ENCODE peak calls at places on chromosome 15, in ten cellular contexts. R is fibroblast of pulmonary artery; N is NCI-H187; X is choroid plexus epithelial cell; Y is A172; O is ELF-1; D is stimulated activated CD4-positive, alpha-beta T cell treated with anti-CD3 and anti-CD28 coated beads, Interleukin-1b, Interleukin-23, amount 100 ng/mL, for 48 hours; M is NCI-H1105; F is skeletal muscle cell; L is Right ventricle myocardium superior. I is an unnamed sample.

GRCh38 chr15:67244966-67245478 is 9.4 kb downstream of the AAGAB start:
- DNase-seq in R (peak; percentile 76), N (no peak), X (peak; percentile 68), Y (no peak), O (no peak), D (no peak), M (no peak), F (no peak), L (no peak), I (no peak)

GRCh38 chr15:31037731-31038477 is 46.5 kb upstream of the MTMR10 start:
- DNase-seq in R (no peak), N (no peak), X (no peak), Y (no peak), O (no peak), D (no peak), M (no peak), F (no peak), L (no peak), I (no peak)

GRCh38 chr15:62706361-62706760 is 336.2 kb upstream of the TPM1 start:
- DNase-seq in R (peak; percentile 3), N (no peak), X (peak; percentile 3), Y (no peak), O (no peak), D (no peak), M (no peak), F (no peak), L (no peak), I (no peak)

GRCh38 chr15:66611257-66612053 is 45.7 kb upstream of the LCTL start:
- DNase-seq in R (no peak), N (no peak), X (no peak), Y (no peak), O (no peak), D (no peak), M (no peak), F (no peak), L (no peak), I (no peak)

GRCh38 chr15:66497502-66498455 is at the start of gene SNAPC5:
- DNase-seq in R (peak; percentile 94), N (peak; percentile 67), X (peak; percentile 97), Y (peak; percentile 80), O (peak; percentile 99), D (peak; percentile 97), M (peak; percentile 97), F (peak; percentile 79), L (peak; percentile 99), I (peak; percentile 97)

GRCh38 chr15:55859681-55860080 is 116.7 kb upstream of the PRTG start:
- DNase-seq in R (no peak), N (no peak), X (peak; percentile 18), Y (no peak), O (no peak), D (no peak), M (no peak), F (no peak), L (no peak), I (no peak)

GRCh38 chr15:82021021-82021420 is 24.8 kb downstream of the MEX3B start:
- DNase-seq in R (no peak), N (no peak), X (no peak), Y (no peak), O (no peak), D (no peak), M (no peak), F (no peak), L (no peak), I (no peak)

GRCh38 chr15:58458076-58458475 is 26.3 kb downstream of the LIPC start:
- DNase-seq in R (peak; percentile 54), N (no peak), X (no peak), Y (no peak), O (no peak), D (no peak), M (no peak), F (no peak), L (no peak), I (peak; percentile 15)

GRCh38 chr15:71118881-71119632 is 3.8 kb downstream of the THSD4 start:
- DNase-seq in R (no peak), N (no peak), X (no peak), Y (no peak), O (no peak), D (no peak), M (no peak), F (no peak), L (no peak), I (no peak)

GRCh38 chr15:100878601-100879000 is 1.0 kb upstream of the ALDH1A3 start:
- DNase-seq in R (no peak), N (no peak), X (no peak), Y (no peak), O (no peak), D (no peak), M (no peak), F (no peak), L (no peak), I (no peak)

GRCh38 chr15:89768071-89768500 is 8.0 kb upstream of the MESP2 start:
- DNase-seq in R (peak; percentile 69), N (no peak), X (peak; percentile 68), Y (no peak), O (no peak), D (no peak), M (no peak), F (no peak), L (peak; percentile 58), I (no peak)

GRCh38 chr15:77440378-77440999 is 19.8 kb downstream of the HMG20A start:
- DNase-seq in R (peak; percentile 68), N (no peak), X (peak; percentile 77), Y (peak; percentile 55), O (no peak), D (no peak), M (no peak), F (no peak), L (no peak), I (peak; percentile 59)

GRCh38 chr15:65377105-65377975 is 462 bp downstream of the IGDCC3 start:
- DNase-seq in R (no peak), N (no peak), X (peak; percentile 24), Y (peak; percentile 5), O (peak; percentile 63), D (no peak), M (peak; percentile 11), F (no peak), L (no peak), I (no peak)

GRCh38 chr15:99440551-99441426 is 125.0 kb upstream of the MEF2A start:
- DNase-seq in R (no peak), N (no peak), X (no peak), Y (no peak), O (peak; percentile 0), D (no peak), M (peak; percentile 14), F (no peak), L (peak; percentile 34), I (no peak)

GRCh38 chr15:48063411-48063985 is 57.3 kb upstream of the SLC24A5 start:
- DNase-seq in R (no peak), N (no peak), X (no peak), Y (no peak), O (no peak), D (no peak), M (no peak), F (no peak), L (no peak), I (no peak)

GRCh38 chr15:70480196-70480856 is 283.0 kb downstream of the UACA start:
- DNase-seq in R (no peak), N (no peak), X (no peak), Y (no peak), O (no peak), D (peak; percentile 78), M (no peak), F (no peak), L (no peak), I (no peak)

GRCh38 chr15:92123848-92124631 is 269.6 kb upstream of the ST8SIA2 start:
- DNase-seq in R (no peak), N (no peak), X (no peak), Y (no peak), O (peak; percentile 90), D (no peak), M (no peak), F (no peak), L (no peak), I (no peak)

GRCh38 chr15:42549052-42549491 is 434 bp downstream of the HAUS2 start:
- DNase-seq in R (peak; percentile 35), N (peak; percentile 31), X (peak; percentile 33), Y (peak; percentile 45), O (no peak), D (no peak), M (peak; percentile 8), F (no peak), L (no peak), I (no peak)

GRCh38 chr15:97963779-97964178 is 3.3 kb downstream of the ARRDC4 start:
- DNase-seq in R (no peak), N (no peak), X (no peak), Y (no peak), O (no peak), D (no peak), M (no peak), F (no peak), L (no peak), I (no peak)

GRCh38 chr15:70762469-70763119 is 764 bp downstream of the UACA start:
- DNase-seq in R (peak; percentile 70), N (no peak), X (peak; percentile 86), Y (no peak), O (peak; percentile 60), D (no peak), M (peak; percentile 39), F (no peak), L (peak; percentile 55), I (peak; percentile 66)

GRCh38 chr15:42704492-42704926 is 32.4 kb downstream of the CDAN1 start:
- DNase-seq in R (peak; percentile 83), N (no peak), X (peak; percentile 84), Y (peak; percentile 51), O (peak; percentile 75), D (peak; percentile 54), M (peak; percentile 35), F (no peak), L (no peak), I (peak; percentile 52)

GRCh38 chr15:23797747-23798157 is 110.6 kb upstream of the NDN start:
- DNase-seq in R (no peak), N (no peak), X (no peak), Y (no peak), O (no peak), D (no peak), M (no peak), F (no peak), L (no peak), I (no peak)

GRCh38 chr15:71529353-71529752 is 281.0 kb upstream of the NR2E3 start:
- DNase-seq in R (no peak), N (no peak), X (no peak), Y (no peak), O (no peak), D (no peak), M (no peak), F (no peak), L (no peak), I (no peak)

GRCh38 chr15:79209690-79210089 is 72.8 kb upstream of the ANKRD34C start:
- DNase-seq in R (no peak), N (no peak), X (no peak), Y (no peak), O (peak; percentile 71), D (no peak), M (no peak), F (no peak), L (no peak), I (no peak)

GRCh38 chr15:64016257-64016656 is 30.0 kb downstream of the DAPK2 start:
- DNase-seq in R (no peak), N (no peak), X (no peak), Y (no peak), O (no peak), D (no peak), M (no peak), F (no peak), L (no peak), I (no peak)

GRCh38 chr15:42616107-42616506 is 40.7 kb downstream of the STARD9 start:
- DNase-seq in R (no peak), N (no peak), X (no peak), Y (no peak), O (no peak), D (no peak), M (no peak), F (no peak), L (no peak), I (no peak)

GRCh38 chr15:69762373-69763148 is 309.9 kb downstream of the RPLP1 start:
- DNase-seq in R (peak; percentile 36), N (no peak), X (peak; percentile 74), Y (no peak), O (peak; percentile 71), D (no peak), M (no peak), F (no peak), L (no peak), I (no peak)

GRCh38 chr15:100454148-100454547 is 74.6 kb downstream of the CERS3 start:
- DNase-seq in R (no peak), N (no peak), X (no peak), Y (no peak), O (no peak), D (no peak), M (no peak), F (no peak), L (no peak), I (peak; percentile 58)

I was measured in HT1080.